ENCODE peak calls at places on chromosome 10, in five cellular contexts. R, I, H, L and V are unnamed samples.

GRCh38 chr10:92834981-92835380 is 13.3 kb upstream of the EXOC6 start:
- DNase-seq in R (no peak), L (peak), I (no peak), H (peak), V (no peak)

GRCh38 chr10:11058965-11059364 is 41.3 kb downstream of the CELF2 start:
- DNase-seq in R (no peak), I (no peak), H (peak), L (peak), V (no peak)

GRCh38 chr10:6621536-6621935 is 41.5 kb upstream of the PRKCQ start:
- DNase-seq in I (no peak), H (peak), L (no peak), R (no peak), V (no peak)

GRCh38 chr10:14815681-14816080 is 22.2 kb downstream of the CDNF start:
- DNase-seq in H (peak), R (no peak), I (no peak), L (no peak), V (no peak)

GRCh38 chr10:5942471-5942870 is 34.9 kb downstream of the IL15RA start:
- DNase-seq in H (no peak), I (no peak), R (no peak), L (no peak), V (no peak)

GRCh38 chr10:47358457-47358856 is 10.3 kb downstream of the RBP3 start:
- DNase-seq in I (no peak), L (no peak), H (no peak), R (no peak), V (no peak)

GRCh38 chr10:33238643-33239042 is 95.8 kb downstream of the NRP1 start:
- DNase-seq in L (peak), H (peak), R (no peak), I (no peak), V (no peak)

GRCh38 chr10:533186-533585 is 156.3 kb downstream of the DIP2C start:
- DNase-seq in L (no peak), I (no peak), H (no peak), R (no peak), V (no peak)

GRCh38 chr10:109961181-109962001 is 38.1 kb upstream of the XPNPEP1 start:
- DNase-seq in I (no peak), R (no peak), L (peak), H (peak), V (no peak)

GRCh38 chr10:128884496-128884895 is 582.5 kb upstream of the MGMT start:
- DNase-seq in H (no peak), L (no peak), R (no peak), I (no peak), V (no peak)

GRCh38 chr10:86373251-86373650 is 6.7 kb upstream of the GRID1 start:
- DNase-seq in H (no peak), L (no peak), I (no peak), R (no peak), V (no peak)

GRCh38 chr10:122102867-122103525 is 114.0 kb downstream of the TACC2 start:
- DNase-seq in I (no peak), R (no peak), H (no peak), L (no peak), V (no peak)

GRCh38 chr10:71728218-71728737 is 8.7 kb upstream of the C10orf105 start:
- DNase-seq in L (no peak), R (peak), H (no peak), I (peak), V (no peak)

GRCh38 chr10:84424731-84425165 is 96.4 kb downstream of the CCSER2 start:
- DNase-seq in L (peak), H (peak), R (no peak), I (peak), V (no peak)

GRCh38 chr10:103766751-103767509 is 88.4 kb downstream of the SH3PXD2A start:
- DNase-seq in L (no peak), I (no peak), R (no peak), H (no peak), V (no peak)

GRCh38 chr10:132152896-132153580 is 33.7 kb upstream of the DPYSL4 start:
- DNase-seq in I (no peak), H (no peak), R (no peak), L (no peak), V (no peak)

GRCh38 chr10:96287392-96288105 is 16.2 kb upstream of the BLNK start:
- DNase-seq in I (peak), H (peak), R (peak), L (no peak), V (peak)

GRCh38 chr10:10865303-10865702 is 152.4 kb upstream of the CELF2 start:
- DNase-seq in L (no peak), I (no peak), H (no peak), R (no peak), V (no peak)

GRCh38 chr10:35885076-35885475 is 243.0 kb upstream of the FZD8 start:
- DNase-seq in R (no peak), H (no peak), I (no peak), L (no peak), V (no peak)

GRCh38 chr10:71087622-71088021 is 124.7 kb upstream of the UNC5B start:
- DNase-seq in L (no peak), I (no peak), R (no peak), H (no peak), V (peak)

GRCh38 chr10:63703113-63703670 is 182.0 kb downstream of the REEP3 start:
- DNase-seq in H (peak), L (peak), R (peak), I (no peak), V (no peak)

GRCh38 chr10:75972494-75973276 is 541.3 kb downstream of the LRMDA start:
- DNase-seq in H (peak), I (no peak), R (no peak), L (peak), V (no peak)

GRCh38 chr10:72353963-72354355 is 760 bp downstream of the DNAJB12 start:
- DNase-seq in R (peak), I (no peak), L (no peak), H (peak), V (no peak)

GRCh38 chr10:101226506-101226887 is 2.8 kb downstream of the LBX1 start:
- DNase-seq in L (no peak), R (peak), I (peak), H (no peak), V (no peak)

GRCh38 chr10:132371641-132372081 is 25.3 kb upstream of the PWWP2B start:
- DNase-seq in H (no peak), I (no peak), L (no peak), R (peak), V (no peak)

GRCh38 chr10:80700252-80700651 is 162.6 kb downstream of the SH2D4B start:
- DNase-seq in I (no peak), R (no peak), H (no peak), L (no peak), V (no peak)

GRCh38 chr10:50250058-50250854 is 1.1 kb downstream of the ASAH2 start:
- DNase-seq in R (no peak), L (no peak), I (no peak), H (no peak), V (no peak)

GRCh38 chr10:120732067-120732466 is 119.1 kb upstream of the WDR11 start:
- DNase-seq in I (no peak), L (peak), R (no peak), H (peak), V (no peak)

GRCh38 chr10:31759124-31759798 is 169.4 kb downstream of the ARHGAP12 start:
- DNase-seq in R (peak), H (peak), L (peak), I (no peak), V (peak)

GRCh38 chr10:7872041-7872442 is 53.7 kb downstream of the TAF3 start:
- DNase-seq in I (peak), H (peak), L (peak), R (peak), V (no peak)

GRCh38 chr10:86730227-86730626 is 26.2 kb upstream of the BMPR1A start:
- DNase-seq in L (peak), I (no peak), R (no peak), H (peak), V (no peak)

GRCh38 chr10:118995739-118996138 is 33.8 kb upstream of the NANOS1 start:
- DNase-seq in I (peak), L (no peak), R (no peak), H (no peak), V (no peak)

DNA sequence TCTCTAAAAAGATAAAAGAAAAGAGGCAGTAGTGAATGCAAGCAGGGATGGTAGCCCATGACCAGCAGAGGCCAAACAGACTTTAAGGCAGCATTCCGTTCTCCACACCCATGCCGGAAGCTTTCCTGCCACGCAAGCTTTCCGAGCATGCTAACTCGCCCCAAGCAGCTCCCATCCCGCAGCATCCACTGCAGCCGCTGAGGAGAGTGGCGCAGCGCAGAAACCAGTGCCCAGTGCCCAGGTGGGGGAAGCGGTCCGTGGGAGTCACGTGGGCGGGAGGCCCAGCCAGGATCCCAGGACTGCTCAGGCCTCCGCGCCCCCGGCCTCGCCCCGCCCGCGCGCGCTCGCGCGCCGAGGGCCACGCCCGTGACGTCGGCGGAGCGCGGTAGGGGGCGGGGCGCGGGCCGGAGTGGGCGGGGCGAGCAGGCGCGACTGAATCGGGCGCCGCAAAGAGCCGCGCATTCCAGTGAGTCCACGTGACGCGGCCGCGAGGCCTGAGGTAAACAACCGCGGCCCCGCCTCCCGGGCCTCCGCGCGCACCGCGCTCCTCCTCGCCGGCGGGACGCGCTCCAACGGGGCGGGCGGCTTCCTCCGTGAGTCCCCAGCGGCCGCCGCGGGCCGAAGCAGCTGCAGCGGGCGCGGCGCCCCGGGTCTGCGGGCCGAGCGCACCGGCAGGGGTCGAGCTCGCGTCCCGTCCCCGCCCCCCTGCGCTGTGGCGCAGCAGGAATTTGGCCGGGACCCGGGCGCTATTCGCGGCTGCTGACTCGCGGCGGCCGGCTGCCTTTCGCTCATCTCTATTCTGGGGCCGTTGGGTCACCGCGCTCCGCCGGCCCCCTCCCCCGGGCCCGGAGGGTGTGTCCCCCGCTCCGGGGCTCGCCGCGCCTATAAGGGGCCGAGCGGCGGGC is at the start of gene OTUD1:
- DNase-seq in H (peak), R (peak), L (peak), I (peak), V (peak)
- TF ChIP-seq CTCF in H (peak), R (no peak), L (no peak), I (no peak), V (no peak)

DNA sequence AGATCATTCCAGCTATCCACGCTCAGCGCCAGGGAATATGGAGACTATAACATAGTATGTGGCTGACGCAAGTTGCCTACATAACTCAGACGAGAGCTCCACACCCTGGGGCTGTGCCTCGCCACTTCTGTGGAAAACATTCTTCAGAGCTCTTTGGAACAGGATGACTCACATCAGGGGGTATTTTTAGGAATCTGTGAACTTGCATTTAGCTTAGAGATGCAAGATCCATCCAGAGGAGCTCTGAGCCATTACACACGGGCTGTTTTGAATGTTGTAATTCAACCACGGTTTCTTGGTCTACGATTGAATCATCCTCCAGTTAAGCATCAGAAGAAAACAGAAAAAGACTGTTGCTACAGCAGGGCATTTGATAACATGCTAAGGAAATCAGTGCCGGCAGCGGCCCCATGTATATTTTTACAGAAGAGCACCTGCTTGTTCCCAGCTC is 481.4 kb upstream of the AKR1E2 start:
- DNase-seq in R (no peak), H (peak), I (no peak), L (peak), V (no peak)
- TF ChIP-seq CTCF in R (no peak), H (peak), I (no peak), L (peak), V (no peak)

GRCh38 chr10:123502983-123503382 is 163.2 kb upstream of the GPR26 start:
- DNase-seq in I (peak), H (no peak), R (peak), L (no peak), V (peak)
- TF ChIP-seq CTCF in I (peak), H (no peak), R (no peak), L (no peak), V (peak)

GRCh38 chr10:19169684-19170083 is 121.1 kb downstream of the MALRD1 start:
- DNase-seq in L (peak), I (no peak), R (no peak), H (no peak), V (no peak)

GRCh38 chr10:19164461-19164860 is 115.9 kb downstream of the MALRD1 start:
- DNase-seq in H (no peak), I (no peak), L (no peak), R (no peak), V (no peak)

DNA sequence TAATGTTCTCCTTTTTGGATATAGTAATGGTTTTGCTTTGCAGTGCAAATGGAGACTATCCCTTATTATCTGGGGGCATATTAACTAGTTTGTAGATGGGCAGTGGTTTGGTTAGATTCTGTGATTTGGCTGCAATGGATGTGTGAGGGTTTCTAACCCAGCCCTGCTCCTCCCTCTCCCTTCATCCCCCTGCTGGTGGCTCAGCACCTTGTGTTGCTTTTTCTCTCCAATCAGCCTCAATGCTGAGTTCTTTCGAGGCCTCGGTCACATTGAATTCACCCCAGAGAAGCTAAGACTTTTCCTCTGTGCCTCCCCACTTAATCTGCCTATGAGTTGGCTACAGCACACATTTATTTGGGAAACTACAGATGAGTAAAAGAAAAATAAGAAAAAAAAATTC is 120.0 kb downstream of the MALRD1 start:
- DNase-seq in R (no peak), I (no peak), H (no peak), L (no peak), V (no peak)
- TF ChIP-seq CTCF in R (no peak), I (peak), H (peak), L (peak), V (no peak)